ENCODE peak calls at places on chromosomes 3 and 15, in eight cellular contexts. S is upper lobe of right lung, X is tibial artery, K is A549, T is AG10803, O is bronchial epithelial cell, C is IMR-90, P is suprapubic skin. W is an unnamed sample.

GRCh38 chr15:66703540-66703941 is 1.5 kb downstream of the SMAD6 start:
- DNase-seq in S (peak), X (no peak), K (no peak), T (peak), O (no peak), C (peak), P (no peak), W (no peak)

GRCh38 chr3:195284842-195285241 is 13.9 kb upstream of the XXYLT1 start:
- DNase-seq in S (no peak), X (no peak), K (no peak), T (no peak), O (no peak), C (no peak), P (no peak), W (no peak)

GRCh38 chr3:72247645-72248388 is 462.9 kb upstream of the PROK2 start:
- DNase-seq in S (no peak), X (no peak), K (no peak), T (no peak), O (no peak), C (no peak), P (no peak), W (no peak)

GRCh38 chr3:196639517-196640500 is at the start of gene NRROS:
- DNase-seq in S (peak), X (peak), K (no peak), T (peak), O (peak), C (peak), P (no peak), W (no peak)

GRCh38 chr15:60076055-60076454 is 71.9 kb downstream of the FOXB1 start:
- DNase-seq in S (no peak), X (no peak), K (no peak), T (no peak), O (no peak), C (no peak), P (no peak), W (no peak)

GRCh38 chr3:87088984-87089841 is 98.3 kb upstream of the VGLL3 start:
- DNase-seq in S (peak), X (peak), K (peak), T (peak), O (peak), C (peak), P (peak), W (peak)

GRCh38 chr3:24237971-24238767 is 256.5 kb downstream of the THRB start:
- DNase-seq in S (no peak), X (no peak), K (peak), T (peak), O (peak), C (peak), P (no peak), W (peak)

GRCh38 chr3:59920801-59921200 is 871.0 kb upstream of the CFAP20DC start:
- DNase-seq in S (no peak), X (no peak), K (no peak), T (no peak), O (no peak), C (no peak), P (no peak), W (no peak)

GRCh38 chr3:151016421-151016820 is 43.9 kb upstream of the CLRN1 start:
- DNase-seq in S (no peak), X (no peak), K (no peak), T (peak), O (peak), C (peak), P (no peak), W (peak)

GRCh38 chr3:121490161-121490560 is 55.6 kb downstream of the POLQ start:
- DNase-seq in S (no peak), X (no peak), K (no peak), T (no peak), O (no peak), C (no peak), P (no peak), W (no peak)

GRCh38 chr3:121483290-121483689 is 62.5 kb downstream of the POLQ start:
- DNase-seq in S (no peak), X (no peak), K (no peak), T (peak), O (peak), C (peak), P (no peak), W (no peak)

GRCh38 chr3:121493431-121493830 is 52.4 kb downstream of the POLQ start:
- DNase-seq in S (no peak), X (no peak), K (no peak), T (peak), O (no peak), C (peak), P (no peak), W (no peak)

GRCh38 chr3:121491683-121492082 is 54.1 kb downstream of the POLQ start:
- DNase-seq in S (no peak), X (no peak), K (no peak), T (no peak), O (no peak), C (no peak), P (no peak), W (no peak)

DNA sequence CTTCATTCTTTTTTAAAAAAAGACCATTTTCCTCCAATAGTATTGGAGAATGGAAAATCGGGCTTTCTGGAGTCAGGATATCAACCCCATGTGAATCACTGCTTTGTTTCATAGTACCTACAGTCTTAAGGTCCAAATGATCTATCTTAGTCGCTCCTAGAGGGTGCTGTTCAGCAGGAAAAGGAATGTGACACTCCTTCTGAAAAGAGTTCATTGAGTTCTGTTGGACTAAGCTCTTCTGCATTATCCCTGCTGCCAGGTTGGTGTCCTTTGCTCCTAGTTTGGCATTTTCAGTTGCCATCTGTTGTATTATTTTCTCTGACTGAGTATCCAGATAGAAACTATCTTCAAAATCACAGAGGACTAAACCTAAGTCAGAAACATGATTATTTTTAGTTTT is 57.2 kb downstream of the POLQ start:
- DNase-seq in S (no peak), X (no peak), K (no peak), T (no peak), O (peak), C (no peak), P (no peak), W (no peak)
- TF ChIP-seq CTCF in S (no peak), X (no peak), K (peak), T (no peak), O (peak), C (no peak), P (no peak), W (peak)

GRCh38 chr3:13621381-13622221 is 72.7 kb downstream of the FBLN2 start:
- DNase-seq in S (no peak), X (no peak), K (no peak), T (peak), O (no peak), C (no peak), P (no peak), W (no peak)
- H3K4me3 ChIP-seq in S (no peak), X (no peak), K (no peak), T (no peak), O (no peak), C (no peak), P (no peak), W (no peak)

GRCh38 chr15:52171386-52171785 is 19.8 kb downstream of the GNB5 start:
- DNase-seq in S (no peak), X (no peak), K (no peak), T (no peak), O (no peak), C (peak), P (no peak), W (no peak)
- TF ChIP-seq CTCF in S (no peak), X (no peak), K (no peak), T (no peak), O (no peak), C (no peak), P (no peak), W (peak)

GRCh38 chr3:129196601-129197000 is 12.9 kb upstream of the CNBP start:
- DNase-seq in S (no peak), X (no peak), K (no peak), T (no peak), O (no peak), C (no peak), P (no peak), W (no peak)
- H3K4me3 ChIP-seq in S (no peak), X (no peak), K (no peak), T (no peak), O (no peak), C (no peak), P (no peak), W (no peak)

GRCh38 chr3:98801042-98801747 is 38.1 kb downstream of the ST3GAL6 start:
- DNase-seq in S (no peak), X (no peak), K (no peak), T (no peak), O (no peak), C (no peak), P (no peak), W (no peak)
- TF ChIP-seq CTCF in S (no peak), X (no peak), K (peak), T (no peak), O (no peak), C (peak), P (no peak), W (peak)

DNA sequence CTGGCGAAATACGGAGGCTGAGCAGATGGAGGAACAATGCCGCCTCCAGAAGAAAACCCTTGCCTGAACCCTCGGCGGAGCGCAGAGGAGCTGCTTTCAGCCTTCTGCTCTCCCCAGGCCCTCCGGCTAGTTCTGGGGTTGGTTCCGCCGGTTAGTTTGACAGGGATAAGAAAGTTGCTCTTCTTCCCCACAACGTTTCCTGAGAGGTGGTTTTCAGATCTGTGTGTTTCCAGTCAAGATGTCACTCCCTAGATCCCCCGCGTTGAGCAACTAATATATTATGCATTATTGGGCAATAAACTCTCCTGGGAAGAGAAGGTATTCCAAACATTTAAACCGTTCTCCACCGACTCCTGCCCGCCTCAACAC is 551 bp downstream of the NLGN1 start:
- DNase-seq in S (no peak), X (peak), K (no peak), T (peak), O (peak), C (no peak), P (peak), W (no peak)
- H3K4me3 ChIP-seq in S (peak), X (peak), K (peak), T (peak), O (peak), C (peak), P (peak), W (peak)

GRCh38 chr15:84764585-84764984 is 16.2 kb downstream of the ZNF592 start:
- DNase-seq in S (no peak), X (no peak), K (no peak), T (no peak), O (no peak), C (no peak), P (no peak), W (no peak)

GRCh38 chr15:84764989-84765388 is 16.6 kb downstream of the ZNF592 start:
- DNase-seq in S (no peak), X (no peak), K (no peak), T (no peak), O (no peak), C (no peak), P (no peak), W (no peak)

GRCh38 chr15:84765675-84766074 is 17.3 kb downstream of the ZNF592 start:
- DNase-seq in S (no peak), X (no peak), K (no peak), T (no peak), O (no peak), C (no peak), P (no peak), W (no peak)

GRCh38 chr15:84762840-84763572 is 14.6 kb downstream of the ZNF592 start:
- DNase-seq in S (no peak), X (no peak), K (no peak), T (no peak), O (no peak), C (no peak), P (no peak), W (no peak)

DNA sequence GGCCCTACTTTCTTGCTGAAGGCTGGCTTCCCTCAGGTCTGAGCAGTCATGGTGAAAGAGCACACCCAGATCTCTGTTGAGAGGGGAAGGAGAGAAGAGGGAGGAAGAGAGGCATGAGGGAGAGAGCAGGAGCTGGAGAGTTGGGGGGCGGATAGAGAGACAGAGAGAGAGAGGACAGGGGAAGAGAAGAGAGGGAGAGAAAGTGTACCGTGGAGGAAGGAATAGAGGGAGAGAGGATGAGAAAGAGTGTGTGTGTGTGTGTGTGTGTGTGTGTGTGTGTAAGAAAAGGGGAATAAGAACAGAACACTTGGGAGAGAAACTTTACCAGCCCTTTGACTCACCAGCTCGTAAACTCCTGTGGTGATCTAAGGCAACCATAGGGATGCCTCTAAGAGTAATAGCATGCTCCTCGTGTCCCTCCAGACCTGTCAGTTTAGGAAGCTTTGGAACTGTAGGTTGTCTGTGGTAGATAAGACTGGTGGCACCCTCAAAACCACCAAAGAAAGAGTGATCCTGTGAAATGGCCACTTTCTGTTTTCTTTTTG is 18.1 kb downstream of the ZNF592 start:
- DNase-seq in S (no peak), X (no peak), K (peak), T (no peak), O (no peak), C (no peak), P (no peak), W (peak)
- TF ChIP-seq CTCF in S (no peak), X (no peak), K (no peak), T (no peak), O (no peak), C (no peak), P (no peak), W (no peak)

GRCh38 chr3:190533511-190534282 is 19.8 kb downstream of the IL1RAP start:
- DNase-seq in S (peak), X (peak), K (peak), T (peak), O (peak), C (peak), P (peak), W (peak)
- H3K4me3 ChIP-seq in S (no peak), X (no peak), K (no peak), T (peak), O (peak), C (no peak), P (no peak), W (no peak)

DNA sequence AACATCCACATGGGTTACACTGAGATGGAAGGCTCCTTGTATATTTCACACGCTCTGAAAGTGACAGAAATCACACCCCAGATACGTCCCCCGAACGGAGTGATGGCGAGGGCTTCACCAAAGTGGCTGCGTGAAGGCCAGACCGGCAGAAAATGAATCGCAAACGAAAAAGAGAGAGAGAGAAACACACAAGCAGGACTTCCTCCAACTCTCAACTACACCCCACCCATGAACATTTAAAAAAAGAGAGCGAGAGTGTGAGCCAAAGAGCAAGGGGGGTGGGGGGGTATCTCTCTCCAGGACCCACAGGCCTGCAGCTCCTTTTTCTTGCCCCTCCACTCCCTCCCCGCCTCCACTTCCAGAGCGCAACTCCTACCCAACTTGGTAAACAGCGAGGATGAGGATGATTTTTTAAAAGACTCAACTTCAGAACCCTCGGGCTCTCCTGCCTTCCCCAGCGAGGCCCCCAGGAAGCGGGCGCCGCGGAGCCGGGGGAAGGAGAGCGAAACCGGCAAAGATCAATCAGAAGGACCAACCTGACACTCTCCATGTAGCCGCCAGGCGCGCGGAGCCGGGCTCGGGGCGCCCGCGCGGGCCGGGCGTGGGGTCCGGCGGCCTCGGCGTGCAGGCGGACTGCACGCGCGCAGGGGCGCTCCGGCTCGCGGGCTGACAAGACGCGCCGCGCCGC is 519.1 kb downstream of the FOXP1 start:
- DNase-seq in S (peak), X (peak), K (peak), T (peak), O (no peak), C (peak), P (no peak), W (no peak)
- TF ChIP-seq CTCF in S (no peak), X (no peak), K (no peak), T (no peak), O (no peak), C (no peak), P (no peak), W (no peak)

GRCh38 chr15:29461877-29462276 is 192.3 kb upstream of the NSMCE3 start:
- DNase-seq in S (no peak), X (no peak), K (no peak), T (no peak), O (no peak), C (no peak), P (no peak), W (no peak)

GRCh38 chr15:29465816-29466215 is 196.2 kb upstream of the NSMCE3 start:
- DNase-seq in S (no peak), X (no peak), K (no peak), T (no peak), O (no peak), C (no peak), P (no peak), W (no peak)

GRCh38 chr15:29468899-29469298 is 199.3 kb upstream of the NSMCE3 start:
- DNase-seq in S (no peak), X (no peak), K (no peak), T (no peak), O (no peak), C (no peak), P (peak), W (no peak)

GRCh38 chr15:29466292-29466691 is 196.7 kb upstream of the NSMCE3 start:
- DNase-seq in S (no peak), X (no peak), K (no peak), T (no peak), O (no peak), C (no peak), P (no peak), W (no peak)

GRCh38 chr15:29465196-29465595 is 195.6 kb upstream of the NSMCE3 start:
- DNase-seq in S (no peak), X (no peak), K (no peak), T (no peak), O (no peak), C (no peak), P (no peak), W (no peak)
- H3K4me3 ChIP-seq in S (no peak), X (no peak), K (no peak), T (no peak), O (no peak), C (no peak), P (no peak), W (no peak)

W was measured in BJ.